ENCODE peak calls at places on chromosomes 11 and 22, in nine cellular contexts. Y, T, J, C, Q, P, Z, G and F are unnamed samples.

GRCh38 chr11:30489513-30489912 is 96.6 kb downstream of the MPPED2 start:
- DNase-seq in Y (no peak), T (no peak), J (no peak), C (no peak), Q (no peak), P (no peak), Z (no peak), G (no peak), F (no peak)

GRCh38 chr11:111930472-111930871 is 6.7 kb upstream of the DIXDC1 start:
- DNase-seq in Y (no peak), T (no peak), J (no peak), C (no peak), Q (no peak), P (no peak), Z (no peak), G (no peak), F (no peak)

GRCh38 chr11:134037093-134037908 is 31.6 kb upstream of the JAM3 start:
- DNase-seq in Y (peak; percentile 64), T (peak; percentile 49), J (peak; percentile 79), C (peak; percentile 69), Q (peak; percentile 65), P (no peak), Z (peak; percentile 81), G (peak; percentile 66), F (peak; percentile 92)

GRCh38 chr11:18775492-18776292 is 15.9 kb downstream of the PTPN5 start:
- DNase-seq in Y (peak; percentile 38), T (peak; percentile 19), J (peak; percentile 58), C (peak; percentile 79), Q (peak; percentile 70), P (peak; percentile 52), Z (peak; percentile 64), G (no peak), F (peak; percentile 48)

GRCh38 chr11:70158201-70158600 is 44.9 kb upstream of the FADD start:
- DNase-seq in Y (no peak), T (no peak), J (no peak), C (no peak), Q (no peak), P (no peak), Z (no peak), G (no peak), F (no peak)

GRCh38 chr11:61699737-61700160 is 19.6 kb downstream of the DAGLA start:
- DNase-seq in Y (no peak), T (no peak), J (peak; percentile 84), C (peak; percentile 61), Q (peak; percentile 85), P (peak; percentile 91), Z (no peak), G (no peak), F (peak; percentile 90)

GRCh38 chr11:44595964-44596381 is 30.5 kb downstream of the CD82 start:
- DNase-seq in Y (peak; percentile 51), T (no peak), J (peak; percentile 25), C (no peak), Q (peak; percentile 71), P (no peak), Z (no peak), G (peak; percentile 59), F (no peak)

GRCh38 chr11:87347441-87347840 is 309.7 kb downstream of the TMEM135 start:
- DNase-seq in Y (no peak), T (no peak), J (no peak), C (no peak), Q (no peak), P (no peak), Z (no peak), G (no peak), F (no peak)

GRCh38 chr11:86182976-86183584 is 61.5 kb upstream of the EED start:
- DNase-seq in Y (no peak), T (peak; percentile 33), J (no peak), C (no peak), Q (peak; percentile 74), P (peak; percentile 98), Z (no peak), G (no peak), F (no peak)

DNA sequence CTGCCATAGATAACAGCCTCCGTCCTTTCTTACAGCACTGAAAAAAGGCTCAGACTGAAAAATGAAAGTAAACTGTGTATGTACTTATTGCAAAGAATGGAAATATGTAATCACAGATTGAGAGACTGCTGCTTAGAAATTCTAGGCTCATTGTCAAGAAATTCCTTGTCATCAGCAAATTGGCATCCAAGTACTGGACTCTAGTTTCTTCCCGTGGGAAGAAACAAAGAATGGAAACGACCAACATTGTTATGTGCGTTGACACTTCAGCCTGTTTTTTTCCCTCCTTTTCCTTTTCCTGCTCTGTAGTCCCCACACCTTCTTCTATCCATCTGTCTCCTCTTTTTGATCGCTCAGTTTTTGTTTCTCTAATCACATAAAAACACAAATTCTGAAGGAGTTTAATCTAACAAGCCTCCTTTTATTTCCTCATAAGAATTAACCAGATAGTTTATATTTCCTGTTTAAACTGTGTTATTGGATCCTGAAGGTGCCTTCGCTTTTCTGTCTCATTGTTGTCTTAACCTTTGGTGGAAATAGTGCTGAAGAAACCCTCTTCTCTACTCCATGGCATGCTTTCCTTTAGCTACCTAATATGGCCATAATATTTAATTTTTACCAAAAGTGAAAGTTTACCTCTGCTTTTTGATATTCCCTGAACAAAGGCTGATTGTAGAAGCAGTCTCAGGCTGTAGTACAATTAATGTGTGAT is 20.0 kb upstream of the CASP12 start:
- DNase-seq in Y (no peak), T (peak; percentile 40), J (no peak), C (no peak), Q (no peak), P (no peak), Z (no peak), G (no peak), F (no peak)
- H3K4me3 ChIP-seq in Y (no peak overlapping the region), T (peak overlapping the region; percentile 75), J (peak overlapping the region; percentile 3), C (no peak overlapping the region), Q (peak overlapping the region; percentile 35), P (peak overlapping the region; percentile 13), Z (peak overlapping the region; percentile 24), G (peak overlapping the region; percentile 51), F (peak overlapping the region; percentile 60)

GRCh38 chr22:27868738-27869282 is 50.2 kb downstream of the PITPNB start:
- DNase-seq in Y (no peak), T (no peak), J (no peak), C (no peak), Q (no peak), P (no peak), Z (no peak), G (no peak), F (no peak)

GRCh38 chr22:27867958-27868737 is 50.9 kb downstream of the PITPNB start:
- DNase-seq in Y (no peak), T (no peak), J (no peak), C (no peak), Q (no peak), P (no peak), Z (no peak), G (no peak), F (no peak)

GRCh38 chr22:27867114-27867957 is 51.7 kb downstream of the PITPNB start:
- DNase-seq in Y (no peak), T (no peak), J (no peak), C (no peak), Q (no peak), P (no peak), Z (no peak), G (no peak), F (no peak)

GRCh38 chr22:27863556-27863955 is 55.5 kb downstream of the PITPNB start:
- DNase-seq in Y (no peak), T (no peak), J (no peak), C (no peak), Q (no peak), P (no peak), Z (no peak), G (no peak), F (no peak)

DNA sequence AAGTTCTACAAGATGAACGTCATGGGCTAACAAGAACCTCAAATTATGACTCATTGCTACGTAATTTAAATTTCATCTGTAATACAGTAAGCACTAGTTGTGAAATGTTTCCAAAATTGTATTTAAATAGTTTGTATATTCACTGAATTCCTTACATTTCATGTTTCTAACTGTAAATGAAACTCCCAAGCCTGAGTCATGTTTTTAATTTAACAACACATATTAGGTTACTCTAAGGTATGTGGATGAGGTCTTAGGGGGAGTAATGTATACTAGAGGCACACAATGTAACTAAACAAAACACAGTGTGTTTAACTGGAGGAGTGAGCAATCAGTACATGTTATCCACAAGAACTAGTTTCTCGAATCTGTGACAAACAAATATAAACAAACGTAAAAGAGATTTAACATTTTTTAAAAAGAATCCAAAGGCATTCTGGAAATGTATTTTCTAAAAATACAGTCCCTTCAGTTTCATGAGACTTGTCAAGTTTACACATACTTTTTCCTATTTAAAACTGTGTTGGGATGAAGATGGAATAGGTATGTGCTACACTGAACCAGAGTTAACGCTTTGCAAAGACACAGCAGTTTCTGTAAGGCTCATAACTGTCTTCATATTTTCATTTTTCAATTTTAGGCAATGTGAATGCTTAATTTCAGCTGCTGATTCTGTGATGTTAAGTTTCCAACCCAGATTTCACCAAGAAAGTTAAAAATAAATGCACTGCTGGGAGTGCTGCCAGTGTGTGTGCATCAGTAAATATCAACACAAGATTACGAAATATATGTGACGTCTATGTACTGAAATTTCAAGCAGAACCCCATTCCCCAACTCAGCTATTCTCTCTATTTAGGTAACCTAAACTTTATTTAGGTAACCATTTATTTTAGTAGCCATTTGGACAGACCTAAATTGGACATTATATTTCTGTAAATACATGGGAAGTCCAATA is 52.6 kb downstream of the PITPNB start:
- DNase-seq in Y (no peak), T (no peak), J (no peak), C (no peak), Q (peak; percentile 33), P (peak; percentile 91), Z (no peak), G (peak; percentile 67), F (no peak)
- H3K4me1 ChIP-seq in Y (peaks cover 2% of the 10 kb centered on the region), T (no peaks in the 10 kb centered on the region), J (peaks cover 27% of the 10 kb centered on the region), C (peaks cover 48% of the 10 kb centered on the region), Q (peaks cover 90% of the 10 kb centered on the region), P (peaks cover 26% of the 10 kb centered on the region), Z (peaks cover 11% of the 10 kb centered on the region), G (peaks cover 35% of the 10 kb centered on the region), F (peaks cover 17% of the 10 kb centered on the region)

GRCh38 chr11:115580927-115581680 is 76.9 kb upstream of the CADM1 start:
- DNase-seq in Y (no peak), T (no peak), J (no peak), C (peak; percentile 61), Q (peak; percentile 51), P (no peak), Z (no peak), G (no peak), F (peak; percentile 89)
- H3K4me3 ChIP-seq in Y (no peak overlapping the region), T (no peak overlapping the region), J (no peak overlapping the region), C (no peak overlapping the region), Q (no peak overlapping the region), P (no peak overlapping the region), Z (no peak overlapping the region), G (no peak overlapping the region), F (no peak overlapping the region)

DNA sequence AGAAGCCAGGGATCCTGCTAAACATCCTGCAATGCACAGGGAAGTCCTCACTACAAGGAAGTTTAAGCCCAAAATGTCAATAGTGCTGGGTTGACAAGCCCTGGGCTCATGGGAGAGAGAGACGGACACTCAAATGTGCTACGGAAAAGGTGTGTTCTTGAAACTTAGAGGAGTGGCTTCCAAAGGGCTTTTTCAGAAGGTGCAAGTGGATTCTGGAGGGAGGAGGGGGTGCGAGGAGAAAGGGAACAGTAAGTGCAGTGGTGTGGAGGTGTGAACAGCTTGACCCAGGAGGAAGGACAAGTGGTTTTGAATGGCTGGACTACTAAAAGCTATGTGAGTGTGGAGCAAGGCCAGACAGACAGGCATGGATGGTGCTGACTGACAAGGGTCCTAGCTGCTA is 50.4 kb upstream of the CECR2 start:
- DNase-seq in Y (peak; percentile 37), T (no peak), J (no peak), C (no peak), Q (no peak), P (no peak), Z (peak; percentile 38), G (no peak), F (no peak)
- H3K4me1 ChIP-seq in Y (no peaks in the 10 kb centered on the region), T (no peaks in the 10 kb centered on the region), J (no peaks in the 10 kb centered on the region), C (no peaks in the 10 kb centered on the region), Q (no peaks in the 10 kb centered on the region), P (no peaks in the 10 kb centered on the region), Z (no peaks in the 10 kb centered on the region), G (no peaks in the 10 kb centered on the region), F (no peaks in the 10 kb centered on the region)